ENCODE peak calls at places on chromosomes 11 and 22, in five cellular contexts. K is HEK293T, C is HepG2, J is GM12878, Q is H1. A is an unnamed sample.

GRCh38 chr11:43493431-43493830 is 134.7 kb downstream of the TTC17 start:
- DNase-seq in K (no peak), C (no peak), J (no peak), Q (no peak), A (no peak)

GRCh38 chr22:37690901-37691504 is 4.9 kb downstream of the NOL12 start:
- DNase-seq in K (no peak), C (no peak), J (no peak), Q (no peak), A (no peak)

GRCh38 chr11:3014314-3014938 is 22.3 kb upstream of the NAP1L4 start:
- DNase-seq in K (no peak), C (no peak), J (no peak), Q (no peak), A (no peak)

GRCh38 chr22:40553014-40553579 is 83.4 kb downstream of the MRTFA start:
- DNase-seq in K (no peak), C (no peak), J (no peak), Q (no peak), A (no peak)

GRCh38 chr11:114447444-114447843 is 8.2 kb downstream of the REXO2 start:
- DNase-seq in K (no peak), C (no peak), J (no peak), Q (no peak), A (no peak)

GRCh38 chr22:47572443-47572842 is 810.0 kb downstream of the TBC1D22A start:
- DNase-seq in K (no peak), C (no peak), J (no peak), Q (no peak), A (no peak)

GRCh38 chr11:11279956-11280689 is 72.9 kb downstream of the CSNK2A3 start:
- DNase-seq in K (no peak), C (peak), J (no peak), Q (no peak), A (peak)

GRCh38 chr11:83573097-83573496 is 286.9 kb upstream of the CCDC90B start:
- DNase-seq in K (no peak), C (no peak), J (no peak), Q (no peak), A (no peak)

GRCh38 chr11:88631497-88631896 is 294.0 kb upstream of the CTSC start:
- DNase-seq in K (no peak), C (no peak), J (no peak), Q (no peak), A (peak)

GRCh38 chr11:68632802-68633201 is 51.5 kb upstream of the GAL start:
- DNase-seq in K (peak), C (peak), J (no peak), Q (peak), A (peak)

GRCh38 chr22:22928666-22929380 is 41.2 kb downstream of the IGLL5 start:
- DNase-seq in K (no peak), C (no peak), J (peak), Q (no peak), A (no peak)

GRCh38 chr22:46149493-46149997 is 781 bp upstream of the PPARA start:
- DNase-seq in K (no peak), C (no peak), J (no peak), Q (peak), A (no peak)

GRCh38 chr11:37504066-37504611 is 906.1 kb upstream of the RAG2 start:
- DNase-seq in K (no peak), C (no peak), J (peak), Q (no peak), A (no peak)

GRCh38 chr22:49330421-49331222 is 497.1 kb downstream of the BRD1 start:
- DNase-seq in K (no peak), C (no peak), J (no peak), Q (peak), A (no peak)

GRCh38 chr11:108115495-108116140 is 5.7 kb upstream of the ACAT1 start:
- DNase-seq in K (no peak), C (no peak), J (no peak), Q (peak), A (no peak)

GRCh38 chr11:120065176-120065575 is 72.7 kb downstream of the TRIM29 start:
- DNase-seq in K (no peak), C (no peak), J (no peak), Q (no peak), A (no peak)

GRCh38 chr11:71400216-71400615 is 48.0 kb downstream of the DHCR7 start:
- DNase-seq in K (no peak), C (no peak), J (no peak), Q (no peak), A (no peak)

GRCh38 chr11:43969543-43969942 is 27.1 kb downstream of the C11orf96 start:
- DNase-seq in K (no peak), C (no peak), J (no peak), Q (no peak), A (no peak)

GRCh38 chr11:124481365-124482323 is 36.1 kb upstream of the OR8B8 start:
- DNase-seq in K (no peak), C (peak), J (no peak), Q (peak), A (peak)

GRCh38 chr11:62514151-62514550 is 32.5 kb downstream of the AHNAK start:
- DNase-seq in K (no peak), C (no peak), J (no peak), Q (no peak), A (no peak)

GRCh38 chr11:109085708-109086373 is 336.1 kb upstream of the C11orf87 start:
- DNase-seq in K (no peak), C (no peak), J (no peak), Q (no peak), A (no peak)

GRCh38 chr11:64902102-64902900 is 14.7 kb downstream of the ATG2A start:
- DNase-seq in K (no peak), C (no peak), J (no peak), Q (no peak), A (no peak)

GRCh38 chr22:19723990-19724827 is 870 bp downstream of the GP1BB start:
- DNase-seq in K (peak), C (peak), J (no peak), Q (peak), A (peak)

GRCh38 chr11:32259641-32260081 is 168.8 kb downstream of the RCN1 start:
- DNase-seq in K (no peak), C (no peak), J (peak), Q (no peak), A (no peak)

GRCh38 chr22:30000566-30000965 is 79.7 kb upstream of the HORMAD2 start:
- DNase-seq in K (no peak), C (no peak), J (no peak), Q (no peak), A (no peak)

GRCh38 chr11:95093548-95093947 is 3.9 kb downstream of the ENDOD1 start:
- DNase-seq in K (no peak), C (no peak), J (no peak), Q (no peak), A (no peak)

GRCh38 chr11:35794850-35795249 is 132.3 kb downstream of the TRIM44 start:
- DNase-seq in K (no peak), C (no peak), J (no peak), Q (no peak), A (no peak)

GRCh38 chr11:119417726-119418540 is 5.0 kb downstream of the THY1 start:
- DNase-seq in K (no peak), C (no peak), J (no peak), Q (no peak), A (no peak)

GRCh38 chr11:70326843-70327242 is 56.4 kb downstream of the PPFIA1 start:
- DNase-seq in K (no peak), C (no peak), J (no peak), Q (no peak), A (no peak)

GRCh38 chr11:1862588-1863351 is 9.9 kb downstream of the LSP1 start:
- DNase-seq in K (no peak), C (no peak), J (no peak), Q (no peak), A (no peak)

DNA sequence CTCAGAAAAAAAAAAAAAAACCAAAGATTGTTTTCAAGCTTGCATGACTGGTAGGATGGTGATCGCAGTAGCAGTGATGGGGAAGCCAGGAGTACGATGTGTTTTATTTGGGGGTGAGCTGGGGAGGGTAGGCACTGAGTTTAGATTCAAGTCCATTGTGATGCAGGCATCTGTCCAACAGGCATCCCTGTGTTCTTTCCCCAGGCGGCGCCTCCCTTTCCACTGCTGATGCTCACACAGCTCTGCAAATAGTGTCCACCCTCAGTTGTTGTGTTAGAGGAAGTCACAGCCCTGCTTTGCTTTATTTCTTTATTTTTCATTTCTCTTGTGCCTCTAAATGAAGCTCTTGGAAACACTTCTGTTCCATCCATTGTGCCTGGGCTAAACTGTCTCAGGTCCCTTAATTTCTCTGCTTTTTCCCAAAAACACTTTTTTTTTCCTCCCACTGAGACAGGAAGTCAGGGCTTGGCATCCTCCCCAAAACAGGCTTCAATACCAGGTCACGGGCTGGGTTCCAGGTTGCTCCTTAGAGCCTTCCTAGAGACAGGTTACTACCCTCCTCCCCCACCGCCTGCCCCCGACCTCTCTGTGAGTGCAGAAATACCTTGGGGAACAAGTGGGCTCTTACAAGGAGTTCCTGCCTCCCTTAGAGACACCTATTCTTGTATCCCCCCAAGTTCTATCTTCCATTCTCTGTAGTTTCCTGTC is 38.6 kb upstream of the HSPA8 start:
- DNase-seq in K (no peak), C (no peak), J (no peak), Q (no peak), A (no peak)
- TF ChIP-seq SUZ12 in K (no peak), C (no peak), J (no peak), Q (no peak), A (no peak)

GRCh38 chr11:128492903-128493569 is 94.3 kb downstream of the ETS1 start:
- DNase-seq in K (no peak), C (no peak), J (no peak), Q (no peak), A (no peak)
- TF ChIP-seq SUZ12 in K (no peak), C (no peak), J (no peak), Q (no peak), A (no peak)

DNA sequence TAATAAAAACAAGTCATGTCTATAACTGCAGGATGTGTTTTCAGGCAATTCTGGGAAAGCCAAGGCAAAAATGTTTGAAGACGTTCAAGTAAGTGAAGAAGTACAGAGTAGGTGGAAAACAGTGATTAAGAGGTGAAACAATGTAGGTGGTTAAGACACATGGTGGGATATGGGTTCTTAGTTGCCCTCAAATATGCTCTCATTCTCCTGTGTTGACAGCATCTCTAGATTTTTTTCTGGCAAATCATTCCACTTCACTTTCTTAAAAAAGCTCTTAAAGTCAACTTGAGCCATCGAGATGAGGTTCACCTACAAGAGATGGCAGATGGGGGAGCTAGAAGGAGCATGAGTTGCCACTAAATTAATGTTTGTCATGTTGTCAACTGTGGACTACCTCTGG is 1041.0 kb upstream of the CNTN5 start:
- DNase-seq in K (no peak), C (no peak), J (no peak), Q (no peak), A (no peak)
- TF ChIP-seq SUZ12 in K (no peak), C (no peak), J (no peak), Q (no peak), A (no peak)

GRCh38 chr11:34614334-34615113 is 6.4 kb upstream of the EHF start:
- DNase-seq in K (no peak), C (no peak), J (no peak), Q (no peak), A (no peak)
- TF ChIP-seq SUZ12 in K (no peak), C (no peak), J (no peak), Q (no peak), A (no peak)

GRCh38 chr11:45563801-45564200 is 101.6 kb downstream of the CHST1 start:
- DNase-seq in K (no peak), C (no peak), J (no peak), Q (no peak), A (no peak)

GRCh38 chr11:45565589-45565988 is 99.8 kb downstream of the CHST1 start:
- DNase-seq in K (no peak), C (no peak), J (no peak), Q (no peak), A (no peak)

GRCh38 chr11:45560935-45561330 is 104.5 kb downstream of the CHST1 start:
- DNase-seq in K (no peak), C (no peak), J (no peak), Q (no peak), A (no peak)

GRCh38 chr11:45556851-45557707 is 108.3 kb downstream of the CHST1 start:
- DNase-seq in K (no peak), C (no peak), J (no peak), Q (no peak), A (no peak)

DNA sequence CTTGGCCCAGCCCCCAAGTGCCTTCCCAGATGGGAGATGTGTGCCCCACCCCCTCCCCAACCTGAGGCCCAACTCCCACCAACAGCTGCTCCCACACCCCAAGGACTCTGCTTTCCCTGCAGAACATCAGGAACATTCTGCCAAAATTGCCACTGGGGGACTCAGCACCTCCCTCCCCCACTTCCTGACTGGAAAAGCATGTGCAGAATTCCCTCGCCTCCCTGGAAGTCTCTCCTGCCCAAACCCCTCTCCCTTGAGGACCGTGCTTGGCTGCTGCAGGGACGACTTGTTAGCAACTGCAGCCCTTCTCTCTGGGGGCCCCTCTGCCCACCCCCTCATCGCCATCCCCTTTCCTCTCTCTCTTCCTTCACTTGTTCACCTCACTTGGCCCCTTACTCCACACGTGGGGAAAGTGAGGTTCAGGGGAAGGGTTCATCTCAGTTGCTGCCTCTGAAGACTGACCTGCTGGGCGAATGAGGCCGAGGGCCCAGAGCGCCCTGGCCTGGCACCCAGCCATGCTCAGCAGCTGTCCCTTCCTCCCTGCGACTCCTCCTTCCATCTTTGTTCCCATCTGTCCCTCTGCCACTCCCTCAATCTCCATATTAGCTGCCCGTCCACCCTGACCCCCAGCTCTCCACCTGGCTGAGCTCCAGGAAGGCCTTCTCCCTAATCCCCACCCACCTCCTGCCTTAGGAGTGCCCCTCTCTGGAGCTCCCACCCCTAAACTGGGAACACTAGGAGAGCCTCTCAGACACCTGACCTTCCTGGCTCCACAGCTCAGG is 105.1 kb downstream of the CHST1 start:
- DNase-seq in K (no peak), C (no peak), J (no peak), Q (no peak), A (no peak)
- TF ChIP-seq SUZ12 in K (no peak), C (no peak), J (no peak), Q (no peak), A (no peak)